ENCODE peak calls at places on chromosome 17, in seven cellular contexts. One of them, this sample, is unnamed.

GRCh38 chr17:74779948-74780400 is 3.8 kb upstream of the NAT9 start:
- DNase-seq in psoas muscle: peak; percentile 73
- DNase-seq in neural progenitor cell: no peak
- DNase-seq in neuronal stem cell: no peak
- DNase-seq in gastrocnemius medialis: peak; percentile 49
- DNase-seq in PC-3: no peak
- DNase-seq in tibial nerve: peak; percentile 55
- DNase-seq in this sample: no peak

GRCh38 chr17:76451480-76451879 is 1.5 kb downstream of the UBE2O start:
- DNase-seq in psoas muscle: no peak
- DNase-seq in neural progenitor cell: peak; percentile 30
- DNase-seq in neuronal stem cell: no peak
- DNase-seq in gastrocnemius medialis: no peak
- DNase-seq in PC-3: no peak
- DNase-seq in tibial nerve: no peak
- DNase-seq in this sample: no peak

GRCh38 chr17:8441690-8442089 is 6.0 kb downstream of the NDEL1 start:
- DNase-seq in psoas muscle: no peak
- DNase-seq in neural progenitor cell: no peak
- DNase-seq in neuronal stem cell: no peak
- DNase-seq in gastrocnemius medialis: no peak
- DNase-seq in PC-3: no peak
- DNase-seq in tibial nerve: no peak
- DNase-seq in this sample: no peak

GRCh38 chr17:64732336-64733006 is 70.4 kb upstream of the SMURF2 start:
- DNase-seq in psoas muscle: peak; percentile 68
- DNase-seq in neural progenitor cell: no peak
- DNase-seq in neuronal stem cell: no peak
- DNase-seq in gastrocnemius medialis: no peak
- DNase-seq in PC-3: peak; percentile 87
- DNase-seq in tibial nerve: peak; percentile 49
- DNase-seq in this sample: no peak

GRCh38 chr17:38702900-38703741 is 2.0 kb upstream of the MLLT6 start:
- DNase-seq in psoas muscle: no peak
- DNase-seq in neural progenitor cell: no peak
- DNase-seq in neuronal stem cell: no peak
- DNase-seq in gastrocnemius medialis: no peak
- DNase-seq in PC-3: peak; percentile 14
- DNase-seq in tibial nerve: no peak
- DNase-seq in this sample: peak; percentile 60

GRCh38 chr17:30095507-30096244 is 20.9 kb upstream of the NSRP1 start:
- DNase-seq in psoas muscle: no peak
- DNase-seq in neural progenitor cell: peak; percentile 64
- DNase-seq in neuronal stem cell: peak; percentile 44
- DNase-seq in gastrocnemius medialis: no peak
- DNase-seq in PC-3: peak; percentile 74
- DNase-seq in tibial nerve: peak; percentile 47
- DNase-seq in this sample: no peak

GRCh38 chr17:43517161-43517560 is 29.0 kb downstream of the ETV4 start:
- DNase-seq in psoas muscle: no peak
- DNase-seq in neural progenitor cell: no peak
- DNase-seq in neuronal stem cell: no peak
- DNase-seq in gastrocnemius medialis: no peak
- DNase-seq in PC-3: no peak
- DNase-seq in tibial nerve: no peak
- DNase-seq in this sample: no peak

GRCh38 chr17:59620518-59621259 is 994 bp downstream of the CLTC start:
- DNase-seq in psoas muscle: no peak
- DNase-seq in neural progenitor cell: peak; percentile 40
- DNase-seq in neuronal stem cell: no peak
- DNase-seq in gastrocnemius medialis: peak; percentile 54
- DNase-seq in PC-3: peak; percentile 51
- DNase-seq in tibial nerve: peak; percentile 54
- DNase-seq in this sample: peak; percentile 41

GRCh38 chr17:76585048-76585648 is 512 bp downstream of the ST6GALNAC2 start:
- DNase-seq in psoas muscle: no peak
- DNase-seq in neural progenitor cell: peak; percentile 70
- DNase-seq in neuronal stem cell: peak; percentile 36
- DNase-seq in gastrocnemius medialis: no peak
- DNase-seq in PC-3: no peak
- DNase-seq in tibial nerve: no peak
- DNase-seq in this sample: peak; percentile 84

GRCh38 chr17:64388961-64389565 is 1.6 kb downstream of the PECAM1 start:
- DNase-seq in psoas muscle: no peak
- DNase-seq in neural progenitor cell: no peak
- DNase-seq in neuronal stem cell: no peak
- DNase-seq in gastrocnemius medialis: no peak
- DNase-seq in PC-3: no peak
- DNase-seq in tibial nerve: no peak
- DNase-seq in this sample: no peak

GRCh38 chr17:65531508-65532431 is 29.7 kb downstream of the AXIN2 start:
- DNase-seq in psoas muscle: peak; percentile 70
- DNase-seq in neural progenitor cell: peak; percentile 60
- DNase-seq in neuronal stem cell: no peak
- DNase-seq in gastrocnemius medialis: no peak
- DNase-seq in PC-3: no peak
- DNase-seq in tibial nerve: peak; percentile 22
- DNase-seq in this sample: peak; percentile 81

GRCh38 chr17:46212634-46213435 is 19.6 kb upstream of the KANSL1 start:
- DNase-seq in psoas muscle: no peak
- DNase-seq in neural progenitor cell: peak; percentile 81
- DNase-seq in neuronal stem cell: peak; percentile 55
- DNase-seq in gastrocnemius medialis: peak; percentile 60
- DNase-seq in PC-3: peak; percentile 77
- DNase-seq in tibial nerve: peak; percentile 87
- DNase-seq in this sample: peak; percentile 82

GRCh38 chr17:77709594-77709993 is 248.9 kb upstream of the TNRC6C start:
- DNase-seq in psoas muscle: no peak
- DNase-seq in neural progenitor cell: no peak
- DNase-seq in neuronal stem cell: no peak
- DNase-seq in gastrocnemius medialis: no peak
- DNase-seq in PC-3: no peak
- DNase-seq in tibial nerve: no peak
- DNase-seq in this sample: peak; percentile 52

GRCh38 chr17:61307905-61308886 is 91.4 kb upstream of the TBX2 start:
- DNase-seq in psoas muscle: no peak
- DNase-seq in neural progenitor cell: no peak
- DNase-seq in neuronal stem cell: no peak
- DNase-seq in gastrocnemius medialis: no peak
- DNase-seq in PC-3: peak; percentile 75
- DNase-seq in tibial nerve: no peak
- DNase-seq in this sample: peak; percentile 69

GRCh38 chr17:75697651-75698291 is 23.5 kb upstream of the ITGB4 start:
- DNase-seq in psoas muscle: no peak
- DNase-seq in neural progenitor cell: no peak
- DNase-seq in neuronal stem cell: no peak
- DNase-seq in gastrocnemius medialis: peak; percentile 62
- DNase-seq in PC-3: no peak
- DNase-seq in tibial nerve: no peak
- DNase-seq in this sample: no peak

GRCh38 chr17:58381124-58381838 is 29.3 kb upstream of the SUPT4H1 start:
- DNase-seq in psoas muscle: no peak
- DNase-seq in neural progenitor cell: no peak
- DNase-seq in neuronal stem cell: no peak
- DNase-seq in gastrocnemius medialis: no peak
- DNase-seq in PC-3: no peak
- DNase-seq in tibial nerve: no peak
- DNase-seq in this sample: no peak

GRCh38 chr17:7315570-7316243 is 547 bp upstream of the GPS2 start:
- DNase-seq in psoas muscle: no peak
- DNase-seq in neural progenitor cell: no peak
- DNase-seq in neuronal stem cell: no peak
- DNase-seq in gastrocnemius medialis: peak; percentile 51
- DNase-seq in PC-3: peak; percentile 2
- DNase-seq in tibial nerve: no peak
- DNase-seq in this sample: no peak

GRCh38 chr17:75783069-75783783 is 1.4 kb upstream of the UNK start:
- DNase-seq in psoas muscle: no peak
- DNase-seq in neural progenitor cell: no peak
- DNase-seq in neuronal stem cell: no peak
- DNase-seq in gastrocnemius medialis: no peak
- DNase-seq in PC-3: peak; percentile 97
- DNase-seq in tibial nerve: peak; percentile 53
- DNase-seq in this sample: no peak

GRCh38 chr17:34626141-34626681 is 46.8 kb downstream of the TMEM132E start:
- DNase-seq in psoas muscle: no peak
- DNase-seq in neural progenitor cell: no peak
- DNase-seq in neuronal stem cell: no peak
- DNase-seq in gastrocnemius medialis: no peak
- DNase-seq in PC-3: no peak
- DNase-seq in tibial nerve: no peak
- DNase-seq in this sample: peak; percentile 72

GRCh38 chr17:45225051-45225700 is 3.5 kb downstream of the FMNL1 start:
- DNase-seq in psoas muscle: peak; percentile 48
- DNase-seq in neural progenitor cell: no peak
- DNase-seq in neuronal stem cell: no peak
- DNase-seq in gastrocnemius medialis: no peak
- DNase-seq in PC-3: peak; percentile 91
- DNase-seq in tibial nerve: no peak
- DNase-seq in this sample: peak; percentile 50

GRCh38 chr17:79220201-79220714 is 145.6 kb downstream of the ENGASE start:
- DNase-seq in psoas muscle: no peak
- DNase-seq in neural progenitor cell: peak; percentile 48
- DNase-seq in neuronal stem cell: peak; percentile 12
- DNase-seq in gastrocnemius medialis: no peak
- DNase-seq in PC-3: no peak
- DNase-seq in tibial nerve: no peak
- DNase-seq in this sample: peak; percentile 79
- H3K27me3 ChIP-seq in psoas muscle: no peaks in the 10 kb centered on the region
- H3K27me3 ChIP-seq in neural progenitor cell: no peaks in the 10 kb centered on the region
- H3K27me3 ChIP-seq in neuronal stem cell: no peaks in the 10 kb centered on the region
- H3K27me3 ChIP-seq in gastrocnemius medialis: peaks cover 61% of the 10 kb centered on the region
- H3K27me3 ChIP-seq in PC-3: peaks cover 95% of the 10 kb centered on the region
- H3K27me3 ChIP-seq in tibial nerve: no peaks in the 10 kb centered on the region
- H3K27me3 ChIP-seq in this sample: peaks cover 7% of the 10 kb centered on the region

GRCh38 chr17:73571524-73572130 is 72.6 kb downstream of the SDK2 start:
- DNase-seq in psoas muscle: peak; percentile 26
- DNase-seq in neural progenitor cell: no peak
- DNase-seq in neuronal stem cell: no peak
- DNase-seq in gastrocnemius medialis: no peak
- DNase-seq in PC-3: no peak
- DNase-seq in tibial nerve: no peak
- DNase-seq in this sample: peak; percentile 77
- H3K27me3 ChIP-seq in psoas muscle: no peaks in the 10 kb centered on the region
- H3K27me3 ChIP-seq in neural progenitor cell: no peaks in the 10 kb centered on the region
- H3K27me3 ChIP-seq in neuronal stem cell: no peaks in the 10 kb centered on the region
- H3K27me3 ChIP-seq in gastrocnemius medialis: no peaks in the 10 kb centered on the region
- H3K27me3 ChIP-seq in PC-3: peaks cover 72% of the 10 kb centered on the region
- H3K27me3 ChIP-seq in tibial nerve: no peaks in the 10 kb centered on the region
- H3K27me3 ChIP-seq in this sample: no peaks in the 10 kb centered on the region

GRCh38 chr17:48644159-48644558 is 18.0 kb upstream of the HOXB9 start:
- DNase-seq in psoas muscle: no peak
- DNase-seq in neural progenitor cell: no peak
- DNase-seq in neuronal stem cell: no peak
- DNase-seq in gastrocnemius medialis: no peak
- DNase-seq in PC-3: no peak
- DNase-seq in tibial nerve: no peak
- DNase-seq in this sample: peak; percentile 7
- H3K27me3 ChIP-seq in psoas muscle: peaks cover 8% of the 10 kb centered on the region
- H3K27me3 ChIP-seq in neural progenitor cell: peaks cover 100% of the 10 kb centered on the region
- H3K27me3 ChIP-seq in neuronal stem cell: peaks cover 56% of the 10 kb centered on the region
- H3K27me3 ChIP-seq in gastrocnemius medialis: peaks cover 96% of the 10 kb centered on the region
- H3K27me3 ChIP-seq in PC-3: no peaks in the 10 kb centered on the region
- H3K27me3 ChIP-seq in tibial nerve: no peaks in the 10 kb centered on the region
- H3K27me3 ChIP-seq in this sample: peaks cover 97% of the 10 kb centered on the region

DNA sequence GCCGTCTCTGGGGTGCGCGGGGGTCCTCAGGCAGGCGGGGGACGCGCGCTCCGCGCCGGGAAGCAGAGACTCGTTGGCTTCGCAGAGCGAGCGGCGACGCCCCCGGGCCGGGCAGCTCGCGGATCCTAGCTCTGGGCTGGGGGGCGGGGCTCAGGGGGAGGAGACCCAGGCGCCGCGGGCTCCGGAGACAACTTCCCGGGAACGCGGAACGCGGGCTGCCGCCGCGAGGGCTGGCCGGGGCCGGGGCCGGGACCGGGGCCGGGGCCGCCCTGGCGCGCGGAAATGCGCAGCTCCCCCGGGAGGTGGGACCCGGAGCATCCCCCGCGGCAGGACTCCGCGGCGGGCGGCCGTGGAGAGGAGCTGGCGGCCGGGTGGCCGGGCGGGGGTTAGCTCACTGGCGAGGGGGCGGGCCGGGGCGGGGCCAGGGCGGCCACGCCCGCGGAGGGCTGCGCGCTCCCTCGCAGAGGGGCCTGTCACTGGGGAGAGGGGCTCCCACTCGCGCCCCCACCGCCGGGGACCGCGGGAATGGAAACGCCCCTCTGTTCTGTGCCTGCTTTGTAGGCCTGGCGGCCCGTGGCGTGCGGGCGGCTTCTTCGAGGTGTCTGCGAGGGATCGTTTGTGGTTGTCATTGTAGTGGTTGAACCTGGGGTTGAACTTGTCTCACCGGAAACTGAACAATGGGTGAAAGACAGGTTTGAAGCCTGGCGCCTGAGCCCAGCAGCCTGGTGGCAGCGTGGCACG is at the start of gene GAS7:
- DNase-seq in psoas muscle: peak; percentile 77
- DNase-seq in neural progenitor cell: peak; percentile 91
- DNase-seq in neuronal stem cell: peak; percentile 66
- DNase-seq in gastrocnemius medialis: peak; percentile 29
- DNase-seq in PC-3: no peak
- DNase-seq in tibial nerve: peak; percentile 48
- DNase-seq in this sample: peak; percentile 97
- H3K27me3 ChIP-seq in psoas muscle: no peaks in the 10 kb centered on the region
- H3K27me3 ChIP-seq in neural progenitor cell: peaks cover 64% of the 10 kb centered on the region
- H3K27me3 ChIP-seq in neuronal stem cell: peaks cover 6% of the 10 kb centered on the region
- H3K27me3 ChIP-seq in gastrocnemius medialis: peaks cover 19% of the 10 kb centered on the region
- H3K27me3 ChIP-seq in PC-3: no peaks in the 10 kb centered on the region
- H3K27me3 ChIP-seq in tibial nerve: no peaks in the 10 kb centered on the region
- H3K27me3 ChIP-seq in this sample: peaks cover 23% of the 10 kb centered on the region

DNA sequence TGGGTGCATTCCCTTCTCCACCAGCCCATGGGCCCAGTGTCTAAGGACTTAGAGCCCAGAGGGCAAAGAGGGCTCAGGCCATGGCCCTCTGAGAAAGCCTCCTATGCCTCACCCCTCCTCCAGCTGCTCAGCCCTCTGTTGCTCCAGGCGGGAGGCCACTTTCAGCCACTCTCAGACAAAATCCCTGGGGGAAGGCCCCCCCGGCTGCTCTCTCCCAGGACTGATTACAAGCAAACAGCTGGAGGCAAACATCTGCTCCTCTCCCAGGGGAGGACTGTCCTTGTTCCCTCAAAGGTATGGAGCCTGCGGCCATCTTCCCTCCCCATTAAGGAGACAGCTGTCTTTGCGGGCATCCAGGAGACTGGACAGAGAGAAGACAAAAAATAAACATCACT is 54.9 kb upstream of the DLX4 start:
- DNase-seq in psoas muscle: no peak
- DNase-seq in neural progenitor cell: peak; percentile 60
- DNase-seq in neuronal stem cell: no peak
- DNase-seq in gastrocnemius medialis: no peak
- DNase-seq in PC-3: no peak
- DNase-seq in tibial nerve: no peak
- DNase-seq in this sample: no peak
- H3K27me3 ChIP-seq in psoas muscle: no peaks in the 10 kb centered on the region
- H3K27me3 ChIP-seq in neural progenitor cell: peaks cover 81% of the 10 kb centered on the region
- H3K27me3 ChIP-seq in neuronal stem cell: peaks cover 2% of the 10 kb centered on the region
- H3K27me3 ChIP-seq in gastrocnemius medialis: peaks cover 19% of the 10 kb centered on the region
- H3K27me3 ChIP-seq in PC-3: peaks cover 4% of the 10 kb centered on the region
- H3K27me3 ChIP-seq in tibial nerve: peaks cover 4% of the 10 kb centered on the region
- H3K27me3 ChIP-seq in this sample: peaks cover 45% of the 10 kb centered on the region

GRCh38 chr17:79355186-79355585 is 255.7 kb downstream of the RBFOX3 start:
- DNase-seq in psoas muscle: peak; percentile 25
- DNase-seq in neural progenitor cell: no peak
- DNase-seq in neuronal stem cell: no peak
- DNase-seq in gastrocnemius medialis: no peak
- DNase-seq in PC-3: no peak
- DNase-seq in tibial nerve: no peak
- DNase-seq in this sample: peak; percentile 43
- H3K27me3 ChIP-seq in psoas muscle: no peaks in the 10 kb centered on the region
- H3K27me3 ChIP-seq in neural progenitor cell: no peaks in the 10 kb centered on the region
- H3K27me3 ChIP-seq in neuronal stem cell: no peaks in the 10 kb centered on the region
- H3K27me3 ChIP-seq in gastrocnemius medialis: peaks cover 53% of the 10 kb centered on the region
- H3K27me3 ChIP-seq in PC-3: peaks cover 96% of the 10 kb centered on the region
- H3K27me3 ChIP-seq in tibial nerve: no peaks in the 10 kb centered on the region
- H3K27me3 ChIP-seq in this sample: no peaks in the 10 kb centered on the region

GRCh38 chr17:81274471-81274855 is 20.6 kb downstream of the SLC38A10 start:
- DNase-seq in psoas muscle: no peak
- DNase-seq in neural progenitor cell: no peak
- DNase-seq in neuronal stem cell: no peak
- DNase-seq in gastrocnemius medialis: no peak
- DNase-seq in PC-3: no peak
- DNase-seq in tibial nerve: no peak
- DNase-seq in this sample: no peak
- H3K27me3 ChIP-seq in psoas muscle: no peaks in the 10 kb centered on the region
- H3K27me3 ChIP-seq in neural progenitor cell: no peaks in the 10 kb centered on the region
- H3K27me3 ChIP-seq in neuronal stem cell: no peaks in the 10 kb centered on the region
- H3K27me3 ChIP-seq in gastrocnemius medialis: no peaks in the 10 kb centered on the region
- H3K27me3 ChIP-seq in PC-3: no peaks in the 10 kb centered on the region
- H3K27me3 ChIP-seq in tibial nerve: no peaks in the 10 kb centered on the region
- H3K27me3 ChIP-seq in this sample: no peaks in the 10 kb centered on the region